ENCODE peak calls at places on chromosome 20, in ten cellular contexts. T is activated CD8-positive, alpha-beta memory T cell treated with anti-CD3 and anti-CD28 coated beads, Interleukin-2, amount 10 ng/mL, durations not matched to agents 7 days and 5 days; D is ACHN; A is activated CD4-positive, CD25-positive, alpha-beta regulatory T cell; G is brain pericyte; Z is central memory CD4-positive, alpha-beta T cell; E is midbrain; C is SW480; I is NCI-H146; H is lung. O is an unnamed sample.

GRCh38 chr20:4573564-4574355 is 147.9 kb upstream of the PRND start:
- DNase-seq in H (no peak), E (no peak), A (no peak), T (no peak), G (peak; percentile 63), C (no peak), D (peak; percentile 85), Z (no peak), I (no peak), O (no peak)

GRCh38 chr20:62875419-62876355 is 14.1 kb upstream of the TCFL5 start:
- DNase-seq in E (peak; percentile 81), I (peak; percentile 88), G (peak; percentile 32), D (peak; percentile 11), Z (no peak), T (no peak), C (peak; percentile 96), A (no peak), H (peak; percentile 50), O (peak; percentile 99)

GRCh38 chr20:52791091-52791490 is 181.1 kb upstream of the TSHZ2 start:
- DNase-seq in Z (no peak), H (no peak), E (no peak), T (no peak), D (no peak), C (no peak), I (no peak), A (no peak), G (no peak), O (no peak)

GRCh38 chr20:32648761-32649615 is 24.8 kb downstream of the C20orf203 start:
- DNase-seq in D (no peak), A (no peak), I (no peak), C (no peak), Z (no peak), T (no peak), E (no peak), H (no peak), G (no peak), O (no peak)

GRCh38 chr20:15339264-15339663 is 1001.9 kb upstream of the FLRT3 start:
- DNase-seq in G (no peak), E (no peak), I (no peak), A (no peak), Z (no peak), T (no peak), H (no peak), D (no peak), C (no peak), O (no peak)

GRCh38 chr20:57061058-57061900 is 205.2 kb downstream of the BMP7 start:
- DNase-seq in Z (no peak), G (no peak), D (peak; percentile 17), C (peak; percentile 39), H (no peak), E (peak; percentile 4), A (no peak), I (no peak), T (no peak), O (peak; percentile 45)

GRCh38 chr20:1341561-1342265 is 12.8 kb upstream of the SDCBP2 start:
- DNase-seq in T (peak; percentile 33), D (no peak), A (no peak), C (no peak), I (no peak), H (peak; percentile 20), G (no peak), Z (no peak), E (no peak), O (no peak)

GRCh38 chr20:15927893-15928650 is 645.2 kb downstream of the KIF16B start:
- DNase-seq in D (no peak), Z (no peak), I (no peak), G (no peak), T (no peak), C (peak; percentile 31), E (no peak), A (no peak), H (no peak), O (no peak)

GRCh38 chr20:63641146-63641791 is 12.0 kb downstream of the STMN3 start:
- DNase-seq in D (no peak), E (no peak), C (peak; percentile 45), I (no peak), A (peak; percentile 45), H (no peak), T (peak; percentile 82), G (no peak), Z (peak; percentile 62), O (peak; percentile 60)

GRCh38 chr20:11502051-11502450 is 415.6 kb upstream of the BTBD3 start:
- DNase-seq in E (no peak), A (no peak), H (no peak), G (no peak), D (peak; percentile 35), I (no peak), C (no peak), T (no peak), Z (no peak), O (no peak)

GRCh38 chr20:51136326-51136725 is 113.4 kb upstream of the KCNG1 start:
- DNase-seq in I (no peak), G (no peak), A (no peak), C (no peak), T (peak; percentile 21), D (no peak), E (no peak), H (no peak), Z (no peak), O (no peak)

O was measured in HuH-7.